ENCODE peak calls at places on chromosome 16, in nine cellular contexts. N, K, E, R, O, Q, A, T and F are unnamed samples.

GRCh38 chr16:58409316-58409973 is 17.2 kb downstream of the GINS3 start:
- DNase-seq in N (no peak), K (peak), E (no peak), R (peak), O (no peak), Q (peak), A (no peak), T (no peak), F (no peak)

GRCh38 chr16:12721841-12722467 is 81.7 kb downstream of the CPPED1 start:
- DNase-seq in N (no peak), K (no peak), E (no peak), R (no peak), O (no peak), Q (no peak), A (no peak), T (no peak), F (no peak)

GRCh38 chr16:53837421-53837820 is 133.5 kb downstream of the FTO start:
- DNase-seq in N (no peak), K (no peak), E (no peak), R (no peak), O (no peak), Q (no peak), A (no peak), T (no peak), F (no peak)

GRCh38 chr16:73015612-73016487 is 32.1 kb downstream of the ZFHX3 start:
- DNase-seq in N (no peak), K (no peak), E (no peak), R (no peak), O (peak), Q (no peak), A (no peak), T (no peak), F (peak)

GRCh38 chr16:83806721-83807120 is 1.1 kb upstream of the HSBP1 start:
- DNase-seq in N (no peak), K (no peak), E (no peak), R (no peak), O (no peak), Q (no peak), A (no peak), T (no peak), F (no peak)

GRCh38 chr16:23296994-23297393 is 5.1 kb upstream of the SCNN1B start:
- DNase-seq in N (peak), K (no peak), E (peak), R (no peak), O (no peak), Q (no peak), A (no peak), T (peak), F (peak)

GRCh38 chr16:86170720-86171119 is 271.8 kb downstream of the IRF8 start:
- DNase-seq in N (no peak), K (no peak), E (no peak), R (no peak), O (no peak), Q (no peak), A (no peak), T (no peak), F (no peak)

GRCh38 chr16:87332150-87332549 is 15.0 kb upstream of the C16orf95 start:
- DNase-seq in N (no peak), K (no peak), E (no peak), R (peak), O (no peak), Q (peak), A (no peak), T (no peak), F (no peak)

GRCh38 chr16:30113031-30113710 is at the start of gene GDPD3:
- DNase-seq in N (peak), K (peak), E (peak), R (no peak), O (no peak), Q (no peak), A (peak), T (no peak), F (no peak)

GRCh38 chr16:31876955-31877828 is 3.6 kb downstream of the ZNF267 start:
- DNase-seq in N (no peak), K (no peak), E (no peak), R (no peak), O (no peak), Q (peak), A (peak), T (no peak), F (peak)

GRCh38 chr16:3876695-3877094 is 3.8 kb downstream of the CREBBP start:
- DNase-seq in N (no peak), K (no peak), E (no peak), R (no peak), O (no peak), Q (peak), A (no peak), T (no peak), F (no peak)

GRCh38 chr16:8959921-8960787 is 3.6 kb downstream of the USP7 start:
- DNase-seq in N (no peak), K (no peak), E (peak), R (no peak), O (no peak), Q (peak), A (no peak), T (peak), F (peak)

GRCh38 chr16:8961811-8962390 is 1.8 kb downstream of the USP7 start:
- DNase-seq in N (no peak), K (no peak), E (peak), R (no peak), O (no peak), Q (no peak), A (no peak), T (peak), F (no peak)

GRCh38 chr16:8958344-8958808 is 5.3 kb downstream of the USP7 start:
- DNase-seq in N (peak), K (no peak), E (peak), R (peak), O (no peak), Q (peak), A (no peak), T (peak), F (peak)

GRCh38 chr16:8962393-8963009 is 1.2 kb downstream of the USP7 start:
- DNase-seq in N (no peak), K (no peak), E (peak), R (no peak), O (no peak), Q (peak), A (peak), T (peak), F (peak)

DNA sequence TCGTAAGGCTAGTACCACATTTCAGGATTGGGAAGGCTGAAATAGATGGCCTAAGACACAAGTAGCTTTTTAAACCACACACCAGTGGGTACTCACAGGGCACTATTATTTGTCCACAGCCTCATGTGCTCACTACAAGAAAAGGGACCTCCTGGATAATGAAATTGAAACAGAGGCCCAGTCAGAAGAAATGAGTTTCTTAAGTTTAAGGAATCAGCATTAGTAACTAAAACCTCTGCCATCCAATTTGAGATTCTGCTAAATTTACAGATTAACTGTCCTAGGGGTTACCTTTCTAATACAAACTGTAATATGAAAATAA is 3.0 kb downstream of the USP7 start:
- DNase-seq in N (no peak), K (no peak), E (no peak), R (no peak), O (no peak), Q (peak), A (no peak), T (no peak), F (no peak)
- H3K4me3 ChIP-seq in N (no peak), K (no peak), E (peak), R (no peak), O (no peak), Q (no peak), A (no peak), T (peak), F (peak)

GRCh38 chr16:89071686-89072182 is 21.9 kb upstream of the ACSF3 start:
- DNase-seq in N (no peak), K (no peak), E (peak), R (no peak), O (no peak), Q (no peak), A (peak), T (no peak), F (no peak)
- TF ChIP-seq CTCF in N (no peak), K (no peak), E (no peak), R (no peak), O (no peak), Q (no peak), A (peak), T (no peak), F (no peak)

GRCh38 chr16:20898938-20899502 is 1.1 kb downstream of the DCUN1D3 start:
- DNase-seq in N (no peak), K (no peak), E (no peak), R (no peak), O (no peak), Q (peak), A (peak), T (no peak), F (no peak)
- H3K4me3 ChIP-seq in N (peak), K (peak), E (peak), R (peak), O (no peak), Q (peak), A (peak), T (peak), F (peak)

GRCh38 chr16:1964506-1965471 is at the start of gene RPS2:
- DNase-seq in N (peak), K (peak), E (peak), R (peak), O (peak), Q (peak), A (peak), T (peak), F (peak)
- TF ChIP-seq CTCF in N (no peak), K (no peak), E (no peak), R (no peak), O (no peak), Q (no peak), A (no peak), T (peak), F (no peak)

GRCh38 chr16:971981-972315 is 1.2 kb upstream of the LMF1 start:
- DNase-seq in N (no peak), K (no peak), E (no peak), R (no peak), O (no peak), Q (no peak), A (no peak), T (no peak), F (no peak)

GRCh38 chr16:972316-973002 is 1.7 kb upstream of the LMF1 start:
- DNase-seq in N (no peak), K (peak), E (peak), R (no peak), O (no peak), Q (no peak), A (no peak), T (no peak), F (no peak)

GRCh38 chr16:970379-970765 is 412 bp downstream of the LMF1 start:
- DNase-seq in N (no peak), K (no peak), E (peak), R (no peak), O (no peak), Q (no peak), A (no peak), T (no peak), F (no peak)

GRCh38 chr16:970766-971581 is at the start of gene LMF1:
- DNase-seq in N (peak), K (peak), E (peak), R (peak), O (peak), Q (peak), A (peak), T (peak), F (peak)

DNA sequence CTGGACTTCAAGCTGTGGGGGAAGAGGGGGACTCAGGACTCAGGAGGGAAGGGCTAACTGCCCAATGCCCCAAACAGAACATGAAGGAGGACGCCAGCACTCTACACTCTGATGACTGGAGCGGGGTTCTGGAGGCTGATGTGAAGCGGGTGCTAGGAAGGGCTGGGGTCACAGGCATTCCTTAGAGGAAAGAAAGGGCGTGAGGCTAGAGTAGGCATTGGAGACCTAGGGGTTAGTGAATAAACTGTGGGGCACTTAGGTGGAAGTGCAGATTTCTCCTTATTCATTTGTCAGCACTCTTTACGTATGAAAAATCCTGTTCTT is 760 bp upstream of the LMF1 start:
- DNase-seq in N (no peak), K (no peak), E (no peak), R (no peak), O (no peak), Q (no peak), A (no peak), T (no peak), F (no peak)
- H3K4me3 ChIP-seq in N (no peak), K (no peak), E (no peak), R (peak), O (no peak), Q (no peak), A (no peak), T (no peak), F (no peak)

DNA sequence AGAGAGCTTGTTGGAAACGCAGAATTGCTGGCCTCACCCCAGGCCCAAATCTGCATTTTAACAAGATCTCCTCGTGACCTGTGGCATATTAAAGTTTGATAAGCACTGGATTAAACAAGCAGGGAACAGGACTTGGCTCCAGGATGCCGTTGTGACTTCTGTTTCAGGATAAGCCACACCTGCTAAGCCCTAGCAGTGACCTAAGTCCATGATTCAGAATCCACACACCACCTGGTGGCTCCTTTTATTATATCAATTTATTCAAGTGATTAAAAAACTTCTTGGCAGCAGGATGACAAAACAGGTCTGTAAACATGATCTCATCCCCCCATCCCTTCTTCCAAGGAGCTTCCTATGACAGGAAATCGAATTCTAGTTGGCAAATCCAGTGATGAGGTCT is 9.1 kb downstream of the NAGPA start:
- DNase-seq in N (no peak), K (no peak), E (peak), R (no peak), O (no peak), Q (peak), A (no peak), T (peak), F (peak)
- TF ChIP-seq CTCF in N (peak), K (peak), E (peak), R (no peak), O (no peak), Q (no peak), A (no peak), T (peak), F (no peak)

GRCh38 chr16:10947211-10947787 is 2.9 kb downstream of the CLEC16A start:
- DNase-seq in N (no peak), K (no peak), E (no peak), R (no peak), O (no peak), Q (no peak), A (no peak), T (no peak), F (no peak)

GRCh38 chr16:10945065-10945787 is 862 bp downstream of the CLEC16A start:
- DNase-seq in N (no peak), K (no peak), E (no peak), R (no peak), O (no peak), Q (no peak), A (no peak), T (no peak), F (no peak)

GRCh38 chr16:10944249-10945064 is at the start of gene CLEC16A:
- DNase-seq in N (peak), K (peak), E (peak), R (peak), O (peak), Q (peak), A (peak), T (peak), F (peak)

GRCh38 chr16:10949424-10949970 is 5.1 kb downstream of the CLEC16A start:
- DNase-seq in N (no peak), K (no peak), E (peak), R (no peak), O (no peak), Q (peak), A (no peak), T (peak), F (peak)

DNA sequence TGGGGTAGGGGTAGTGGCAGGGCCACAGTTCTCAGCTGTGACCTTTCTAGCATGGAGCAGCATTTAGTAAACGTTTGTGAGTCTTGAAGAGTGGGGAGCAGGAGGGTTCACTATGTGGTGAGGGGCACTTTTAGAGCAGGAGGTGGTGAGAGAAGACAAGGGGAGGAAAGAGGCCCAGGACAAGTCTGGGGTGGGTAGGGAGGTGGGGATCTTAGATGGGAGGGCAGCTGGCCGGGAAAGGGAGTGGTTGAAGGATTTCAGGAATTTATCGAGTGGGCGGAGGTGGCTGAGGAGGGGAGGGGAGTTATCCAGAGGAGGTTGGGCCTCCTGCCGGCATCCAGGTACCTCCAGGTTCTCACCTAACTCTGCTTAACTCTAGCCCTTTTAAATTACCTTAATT is 1.9 kb downstream of the CLEC16A start:
- DNase-seq in N (no peak), K (no peak), E (peak), R (no peak), O (no peak), Q (no peak), A (peak), T (no peak), F (no peak)
- H3K4me3 ChIP-seq in N (no peak), K (no peak), E (no peak), R (no peak), O (no peak), Q (peak), A (no peak), T (peak), F (no peak)

GRCh38 chr16:56961386-56961785 is 364 bp upstream of the CETP start:
- DNase-seq in N (no peak), K (no peak), E (no peak), R (no peak), O (no peak), Q (peak), A (no peak), T (no peak), F (no peak)

GRCh38 chr16:56953006-56953405 is 8.7 kb upstream of the CETP start:
- DNase-seq in N (no peak), K (no peak), E (no peak), R (no peak), O (no peak), Q (no peak), A (no peak), T (no peak), F (no peak)

GRCh38 chr16:56960681-56961281 is 969 bp upstream of the CETP start:
- DNase-seq in N (peak), K (no peak), E (no peak), R (no peak), O (no peak), Q (peak), A (no peak), T (no peak), F (no peak)

GRCh38 chr16:56956076-56956475 is 5.7 kb upstream of the CETP start:
- DNase-seq in N (no peak), K (no peak), E (no peak), R (no peak), O (no peak), Q (no peak), A (no peak), T (no peak), F (no peak)

DNA sequence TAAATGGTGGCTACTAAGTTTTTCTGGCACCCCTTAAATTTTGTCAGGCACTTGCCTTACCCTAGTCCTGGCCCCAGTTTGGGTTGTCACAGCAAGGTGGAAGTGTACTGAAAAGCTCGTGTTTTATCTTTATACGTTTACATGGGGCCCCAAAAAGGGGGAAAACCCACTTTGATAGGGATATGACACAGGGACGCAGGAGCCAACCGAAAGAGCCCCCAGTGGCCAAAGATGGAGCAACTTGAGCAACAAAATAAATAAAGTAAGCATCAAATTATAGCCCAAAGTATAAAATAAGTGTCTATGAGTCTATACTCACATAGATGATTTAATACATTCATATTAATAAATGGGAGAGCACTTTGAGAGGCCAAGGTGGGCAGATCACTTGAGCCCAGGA is 5.0 kb upstream of the CETP start:
- DNase-seq in N (no peak), K (no peak), E (no peak), R (no peak), O (no peak), Q (no peak), A (no peak), T (no peak), F (no peak)
- TF ChIP-seq CTCF in N (no peak), K (no peak), E (peak), R (no peak), O (no peak), Q (no peak), A (no peak), T (peak), F (peak)

GRCh38 chr16:77373726-77374125 is 61.1 kb downstream of the ADAMTS18 start:
- DNase-seq in N (no peak), K (no peak), E (no peak), R (no peak), O (no peak), Q (no peak), A (peak), T (no peak), F (no peak)
- H3K4me3 ChIP-seq in N (no peak), K (no peak), E (no peak), R (no peak), O (no peak), Q (no peak), A (no peak), T (no peak), F (no peak)